ENCODE peak calls at places on chromosomes 4 and X, in four cellular contexts. Z is suprapubic skin, J is uterus, Q is adipocyte. A is an unnamed sample.

GRCh38 chr4:102759835-102760644 is 728 bp downstream of the MANBA start:
- DNase-seq in Z (no peak), J (peak; percentile 35), Q (peak; percentile 71), A (no peak)

GRCh38 chr4:53537606-53538005 is 53.7 kb downstream of the LNX1 start:
- DNase-seq in Z (no peak), J (peak; percentile 25), Q (no peak), A (no peak)

GRCh38 chrX:9114245-9114644 is 80.3 kb upstream of the FAM9B start:
- DNase-seq in Z (no peak), J (no peak), Q (no peak), A (no peak)

GRCh38 chr4:155666701-155667537 is at the start of gene GUCY1A1:
- DNase-seq in Z (peak; percentile 74), J (peak; percentile 33), Q (peak; percentile 45), A (no peak)

GRCh38 chr4:153785830-153786721 is 2.8 kb downstream of the SFRP2 start:
- DNase-seq in Z (no peak), J (no peak), Q (peak; percentile 79), A (no peak)

GRCh38 chrX:47723689-47724088 is 64.7 kb upstream of the UXT start:
- DNase-seq in Z (no peak), J (no peak), Q (no peak), A (peak; percentile 1)

GRCh38 chrX:40150503-40150902 is 52.7 kb upstream of the BCOR start:
- DNase-seq in Z (no peak), J (no peak), Q (no peak), A (no peak)

GRCh38 chrX:44874481-44875184 is 1.6 kb downstream of the KDM6A start:
- DNase-seq in Z (no peak), J (peak; percentile 36), Q (peak; percentile 73), A (no peak)

GRCh38 chr4:26709246-26709645 is 125.4 kb downstream of the TBC1D19 start:
- DNase-seq in Z (no peak), J (no peak), Q (no peak), A (no peak)

GRCh38 chrX:10608099-10608498 is 12.3 kb downstream of the MID1 start:
- DNase-seq in Z (no peak), J (no peak), Q (peak; percentile 54), A (no peak)

GRCh38 chrX:103376118-103376978 is at the start of gene BEX3:
- DNase-seq in Z (peak; percentile 65), J (peak; percentile 46), Q (peak; percentile 60), A (peak; percentile 29)

GRCh38 chr4:32374201-32374600 is 1654.0 kb downstream of the PCDH7 start:
- DNase-seq in Z (no peak), J (no peak), Q (no peak), A (no peak)

GRCh38 chrX:44035576-44035975 is 62.4 kb upstream of the NDP start:
- DNase-seq in Z (no peak), J (no peak), Q (no peak), A (no peak)

GRCh38 chr4:166972071-166972470 is 262.2 kb downstream of the SPOCK3 start:
- DNase-seq in Z (no peak), J (no peak), Q (peak; percentile 70), A (no peak)

GRCh38 chrX:145609951-145610511 is 207.6 kb upstream of the SLITRK2 start:
- DNase-seq in Z (no peak), J (no peak), Q (peak; percentile 0), A (no peak)

GRCh38 chr4:114613579-114613978 is 15.0 kb downstream of the UGT8 start:
- DNase-seq in Z (no peak), J (no peak), Q (no peak), A (no peak)

GRCh38 chrX:28379142-28379541 is 208.1 kb upstream of the IL1RAPL1 start:
- DNase-seq in Z (no peak), J (no peak), Q (no peak), A (no peak)

GRCh38 chr4:113539408-113539807 is 222.1 kb downstream of the CAMK2D start:
- DNase-seq in Z (no peak), J (no peak), Q (peak; percentile 50), A (no peak)

GRCh38 chrX:104565791-104566687 is at the start of gene IL1RAPL2:
- DNase-seq in Z (no peak), J (no peak), Q (peak; percentile 29), A (peak; percentile 35)
- H3K4me3 ChIP-seq in Z (peak within 1 kb of the TSS; percentile 33), J (no peak within 1 kb of the TSS), Q (no peak within 1 kb of the TSS), A (peak within 1 kb of the TSS; percentile 26)

GRCh38 chr4:139633661-139634060 is 32.0 kb upstream of the MGST2 start:
- DNase-seq in Z (no peak), J (peak; percentile 51), Q (peak; percentile 44), A (no peak)
- H3K4me3 ChIP-seq in Z (no peak overlapping the region), J (peak overlapping the region; percentile 24), Q (peak overlapping the region; percentile 65), A (no peak overlapping the region)

GRCh38 chr4:577499-578450 is 1.7 kb upstream of the TMEM271 start:
- DNase-seq in Z (no peak), J (no peak), Q (peak; percentile 55), A (no peak)
- H3K4me3 ChIP-seq in Z (peak overlapping the region; percentile 42), J (no peak overlapping the region), Q (no peak overlapping the region), A (peak overlapping the region; percentile 40)

DNA sequence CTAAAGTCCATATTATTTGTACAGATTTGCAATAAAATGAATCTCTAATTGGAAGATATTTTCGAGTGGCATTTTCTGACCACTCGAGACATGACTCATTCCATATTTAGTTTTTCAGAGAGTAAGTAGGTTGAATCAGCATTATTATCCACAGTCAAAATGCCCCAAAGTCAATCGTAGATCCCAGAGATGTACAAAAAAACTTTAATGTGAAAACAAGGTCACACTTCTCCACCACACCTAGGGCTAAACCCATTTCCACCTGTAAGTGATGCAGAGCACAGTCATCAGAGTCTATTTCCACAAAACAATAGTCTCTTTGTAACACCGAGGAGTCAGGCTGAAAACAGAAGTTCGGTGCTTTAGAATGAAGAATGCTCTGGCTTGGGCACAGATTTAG is 117.1 kb upstream of the TENM3 start:
- DNase-seq in Z (no peak), J (no peak), Q (peak; percentile 20), A (no peak)
- H3K4me3 ChIP-seq in Z (no peak overlapping the region), J (no peak overlapping the region), Q (no peak overlapping the region), A (no peak overlapping the region)

DNA sequence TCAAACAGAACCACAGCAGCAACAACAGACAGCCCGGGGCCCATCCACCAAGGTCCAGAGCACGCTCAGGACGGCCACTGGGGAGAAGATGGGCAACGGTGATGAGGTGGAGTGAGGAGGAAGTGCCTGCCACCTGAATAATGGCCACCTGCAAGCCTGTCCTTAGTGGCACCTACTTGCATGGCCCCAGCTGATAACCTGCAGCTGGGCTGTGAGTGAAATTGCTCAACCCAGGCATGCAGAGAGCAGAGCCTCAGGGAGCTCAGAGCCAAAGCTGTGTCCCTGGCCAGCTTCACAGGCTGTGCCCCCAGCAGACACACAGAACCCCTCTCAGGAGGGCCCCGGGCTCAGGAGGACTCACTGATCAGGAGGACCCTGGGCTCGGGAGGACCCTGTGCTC is 102.4 kb upstream of the ADRA2C start:
- DNase-seq in Z (no peak), J (no peak), Q (no peak), A (no peak)
- H3K4me3 ChIP-seq in Z (no peak overlapping the region), J (no peak overlapping the region), Q (no peak overlapping the region), A (no peak overlapping the region)

DNA sequence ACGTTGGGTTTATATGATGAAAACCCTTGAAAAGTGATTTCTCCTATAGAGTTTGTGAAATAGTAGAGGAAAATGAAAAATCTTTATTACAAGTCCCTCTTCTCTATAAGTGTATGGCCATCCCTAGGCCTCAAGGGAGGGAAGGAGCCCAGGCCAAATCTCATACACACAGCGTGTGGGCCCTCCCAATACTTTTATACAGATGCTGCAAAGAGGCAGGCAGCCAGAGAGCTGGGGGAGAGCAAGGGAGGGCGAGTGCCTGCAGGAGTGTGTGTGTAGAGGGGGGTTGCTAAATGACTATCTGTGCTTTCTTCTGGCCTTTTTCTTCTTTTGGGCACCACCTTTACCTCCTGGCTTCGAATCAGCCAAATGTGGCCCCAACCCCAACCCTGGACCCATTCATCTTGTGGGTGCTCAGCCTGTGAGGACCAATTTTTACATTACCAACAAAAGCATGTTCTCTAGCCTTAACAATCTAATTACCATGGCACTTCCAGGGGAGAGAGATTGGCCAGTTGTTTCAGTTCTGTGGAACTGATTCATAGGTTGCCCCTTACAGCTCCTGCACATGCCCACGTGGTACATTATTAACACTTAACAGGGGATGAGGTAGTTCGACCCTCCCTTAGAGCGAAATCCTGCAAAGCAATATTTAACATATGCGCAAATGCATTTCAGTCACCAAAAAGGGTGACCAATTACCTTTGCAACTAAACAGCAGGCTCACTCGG is 2.0 kb downstream of the GPC3 start:
- DNase-seq in Z (no peak), J (no peak), Q (no peak), A (no peak)
- H3K4me3 ChIP-seq in Z (no peak overlapping the region), J (no peak overlapping the region), Q (no peak overlapping the region), A (no peak overlapping the region)

DNA sequence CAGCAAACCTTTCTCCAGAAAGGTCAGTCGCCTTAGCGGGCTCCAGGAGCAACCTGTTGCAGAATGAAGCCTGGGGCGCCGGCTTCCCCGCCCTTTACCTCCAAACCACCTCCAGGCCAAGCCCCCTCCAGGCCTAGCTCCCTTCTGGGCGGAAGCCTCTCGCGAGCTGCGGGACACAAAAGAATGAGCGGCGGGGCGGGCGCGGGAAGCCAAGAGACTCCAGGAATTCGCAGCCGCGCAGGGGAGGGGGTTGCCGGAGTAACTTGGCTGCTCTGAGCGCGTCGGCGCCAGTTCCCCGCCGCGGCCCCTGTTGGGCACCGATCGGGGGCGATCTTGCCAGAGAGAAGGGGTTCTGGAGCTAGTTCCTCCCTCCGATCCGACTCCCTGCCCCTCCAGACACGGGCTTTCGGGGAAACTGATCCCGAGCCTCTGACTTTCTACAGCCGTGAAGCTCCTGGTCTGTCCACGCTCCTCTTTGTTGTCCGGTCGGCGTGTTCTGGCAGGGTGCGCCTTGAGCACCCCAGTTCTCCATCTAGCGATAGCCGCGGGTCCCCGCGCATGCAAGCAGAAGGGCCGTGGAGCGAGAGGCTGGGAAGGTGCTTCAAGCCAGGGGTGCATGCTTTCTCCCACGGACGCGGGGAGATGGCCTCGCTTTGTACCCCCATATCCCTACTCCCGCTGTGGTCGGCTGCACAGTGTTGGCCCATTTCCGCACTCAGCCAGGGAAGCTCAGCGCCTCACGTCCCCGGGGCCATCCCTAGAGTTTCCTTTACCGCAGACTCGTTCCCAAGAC is 1.2 kb downstream of the PROM1 start:
- DNase-seq in Z (no peak), J (no peak), Q (peak; percentile 48), A (peak; percentile 47)
- H3K4me3 ChIP-seq in Z (peak overlapping the region; percentile 53), J (peak overlapping the region; percentile 20), Q (peak overlapping the region; percentile 69), A (peak overlapping the region; percentile 77)

GRCh38 chrX:33188286-33188685 is 23.1 kb downstream of the DMD start:
- DNase-seq in Z (no peak), J (no peak), Q (no peak), A (no peak)
- H3K4me3 ChIP-seq in Z (no peak overlapping the region), J (no peak overlapping the region), Q (no peak overlapping the region), A (no peak overlapping the region)